ENCODE peak calls at places on chromosomes 2 and 18, in seven cellular contexts. X is upper lobe of left lung; D is epithelial cell of esophagus; L is neural crest cell; C is CD4-positive, alpha-beta T cell; U is fibroblast of lung; R is cardiac fibroblast. N is an unnamed sample.

GRCh38 chr2:129799036-129799958 is 180.2 kb upstream of the RAB6C start:
- DNase-seq in X (no peak), D (no peak), L (no peak), C (no peak), U (no peak), R (no peak), N (no peak)

GRCh38 chr2:190379249-190379964 is 28.7 kb upstream of the MFSD6 start:
- DNase-seq in X (no peak), D (no peak), L (no peak), C (no peak), U (peak; percentile 81), R (peak; percentile 86), N (peak; percentile 74)

GRCh38 chr2:118197011-118197695 is 108.9 kb downstream of the INSIG2 start:
- DNase-seq in X (no peak), D (peak; percentile 23), L (no peak), C (no peak), U (peak; percentile 6), R (peak; percentile 27), N (no peak)

GRCh38 chr2:208366215-208367132 is 40.1 kb upstream of the PTH2R start:
- DNase-seq in X (no peak), D (no peak), L (no peak), C (no peak), U (no peak), R (no peak), N (no peak)

GRCh38 chr2:153532160-153532559 is 53.6 kb upstream of the RPRM start:
- DNase-seq in X (no peak), D (no peak), L (no peak), C (no peak), U (no peak), R (no peak), N (no peak)

GRCh38 chr2:28567076-28567471 is 71.2 kb downstream of the PLB1 start:
- DNase-seq in X (peak; percentile 57), D (no peak), L (no peak), C (no peak), U (no peak), R (no peak), N (no peak)

GRCh38 chr2:207490441-207490840 is 39.3 kb upstream of the CREB1 start:
- DNase-seq in X (no peak), D (peak; percentile 46), L (no peak), C (no peak), U (no peak), R (no peak), N (no peak)

GRCh38 chr18:76399613-76400391 is 95.2 kb downstream of the ZNF516 start:
- DNase-seq in X (no peak), D (no peak), L (no peak), C (no peak), U (no peak), R (no peak), N (no peak)

GRCh38 chr18:24111936-24112335 is 26.9 kb upstream of the CABYR start:
- DNase-seq in X (no peak), D (no peak), L (no peak), C (no peak), U (no peak), R (no peak), N (no peak)

GRCh38 chr2:57552885-57553284 is 493.7 kb upstream of the VRK2 start:
- DNase-seq in X (no peak), D (no peak), L (no peak), C (no peak), U (no peak), R (no peak), N (no peak)

GRCh38 chr2:113216321-113216720 is 42.5 kb downstream of the PSD4 start:
- DNase-seq in X (no peak), D (no peak), L (no peak), C (no peak), U (no peak), R (no peak), N (no peak)

GRCh38 chr2:86297382-86298147 is 39.9 kb downstream of the REEP1 start:
- DNase-seq in X (no peak), D (peak; percentile 25), L (no peak), C (no peak), U (no peak), R (peak; percentile 9), N (no peak)
- TF ChIP-seq CTCF in X (no peak), D (no peak), L (no peak), C (no peak), U (no peak), R (peak; percentile 19), N (peak; percentile 17)

DNA sequence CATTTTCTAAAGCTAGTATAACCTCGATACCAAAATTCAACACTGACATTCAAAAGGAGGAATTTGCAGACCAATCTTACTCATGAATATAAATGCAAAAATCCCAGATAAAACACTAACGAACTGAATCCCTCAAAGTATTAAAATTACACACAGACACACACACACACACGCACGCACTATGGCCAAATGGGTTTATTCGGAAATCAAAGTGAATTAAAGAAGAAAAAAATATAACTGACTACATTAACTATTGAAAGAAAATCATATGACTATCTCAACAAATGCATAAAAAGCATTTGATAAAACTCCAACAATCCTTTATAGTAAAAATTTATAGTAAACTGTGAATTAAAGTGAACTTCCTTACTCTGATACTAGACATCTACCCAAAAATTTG is 97.9 kb upstream of the HNRNPA3 start:
- DNase-seq in X (no peak), D (no peak), L (no peak), C (no peak), U (no peak), R (no peak), N (no peak)
- TF ChIP-seq CTCF in X (no peak), D (no peak), L (no peak), C (no peak), U (no peak), R (no peak), N (no peak)

GRCh38 chr2:191759650-191760049 is 81.7 kb downstream of the NABP1 start:
- DNase-seq in X (no peak), D (no peak), L (no peak), C (no peak), U (no peak), R (no peak), N (no peak)

GRCh38 chr2:191759200-191759507 is 81.2 kb downstream of the NABP1 start:
- DNase-seq in X (no peak), D (no peak), L (no peak), C (no peak), U (no peak), R (no peak), N (no peak)

GRCh38 chr2:191756753-191757152 is 78.8 kb downstream of the NABP1 start:
- DNase-seq in X (no peak), D (no peak), L (no peak), C (no peak), U (peak; percentile 15), R (no peak), N (no peak)

GRCh38 chr2:191757256-191757655 is 79.3 kb downstream of the NABP1 start:
- DNase-seq in X (no peak), D (no peak), L (no peak), C (no peak), U (no peak), R (no peak), N (no peak)

DNA sequence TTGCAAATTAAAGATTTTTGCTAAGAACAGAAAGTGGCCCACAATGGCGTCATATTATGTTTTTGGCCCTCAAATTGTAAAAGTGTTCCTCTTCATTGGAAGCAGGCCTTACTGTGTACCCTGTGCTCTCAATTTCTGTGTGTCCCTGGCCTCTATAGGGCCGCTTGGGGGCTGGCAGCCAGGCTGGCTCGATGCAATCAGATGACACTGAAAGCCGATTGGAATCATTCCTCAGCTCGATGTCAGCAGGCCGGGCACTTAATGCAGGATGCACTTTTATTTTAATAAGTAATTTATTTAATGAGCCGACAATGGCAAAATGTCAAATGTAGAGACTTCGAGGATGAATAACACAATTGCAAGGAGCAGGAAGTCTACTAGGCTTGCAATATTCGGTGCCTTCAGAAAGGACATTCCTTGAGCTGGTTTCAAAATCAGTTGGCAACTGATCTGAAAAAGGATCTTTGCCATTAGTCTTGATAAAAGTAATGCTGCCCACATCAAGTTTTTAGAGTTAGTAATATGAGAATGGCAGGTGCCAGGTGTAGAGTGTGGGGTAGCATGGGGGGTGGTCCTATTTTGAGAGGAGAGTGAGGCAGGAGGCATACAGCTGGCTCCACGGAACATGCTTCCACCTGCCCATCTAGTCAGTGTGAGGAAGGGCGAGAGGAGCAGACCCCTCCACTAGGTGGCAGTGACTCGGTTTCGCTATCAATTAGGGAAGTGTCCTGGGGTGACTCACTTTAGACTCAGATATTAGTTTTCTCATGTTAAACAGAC is 80.7 kb downstream of the NABP1 start:
- DNase-seq in X (peak; percentile 21), D (peak; percentile 89), L (peak; percentile 14), C (peak; percentile 31), U (peak; percentile 57), R (peak; percentile 59), N (no peak)
- TF ChIP-seq CTCF in X (peak; percentile 39), D (peak; percentile 91), L (peak; percentile 67), C (peak; percentile 68), U (peak; percentile 28), R (peak; percentile 69), N (peak; percentile 73)

DNA sequence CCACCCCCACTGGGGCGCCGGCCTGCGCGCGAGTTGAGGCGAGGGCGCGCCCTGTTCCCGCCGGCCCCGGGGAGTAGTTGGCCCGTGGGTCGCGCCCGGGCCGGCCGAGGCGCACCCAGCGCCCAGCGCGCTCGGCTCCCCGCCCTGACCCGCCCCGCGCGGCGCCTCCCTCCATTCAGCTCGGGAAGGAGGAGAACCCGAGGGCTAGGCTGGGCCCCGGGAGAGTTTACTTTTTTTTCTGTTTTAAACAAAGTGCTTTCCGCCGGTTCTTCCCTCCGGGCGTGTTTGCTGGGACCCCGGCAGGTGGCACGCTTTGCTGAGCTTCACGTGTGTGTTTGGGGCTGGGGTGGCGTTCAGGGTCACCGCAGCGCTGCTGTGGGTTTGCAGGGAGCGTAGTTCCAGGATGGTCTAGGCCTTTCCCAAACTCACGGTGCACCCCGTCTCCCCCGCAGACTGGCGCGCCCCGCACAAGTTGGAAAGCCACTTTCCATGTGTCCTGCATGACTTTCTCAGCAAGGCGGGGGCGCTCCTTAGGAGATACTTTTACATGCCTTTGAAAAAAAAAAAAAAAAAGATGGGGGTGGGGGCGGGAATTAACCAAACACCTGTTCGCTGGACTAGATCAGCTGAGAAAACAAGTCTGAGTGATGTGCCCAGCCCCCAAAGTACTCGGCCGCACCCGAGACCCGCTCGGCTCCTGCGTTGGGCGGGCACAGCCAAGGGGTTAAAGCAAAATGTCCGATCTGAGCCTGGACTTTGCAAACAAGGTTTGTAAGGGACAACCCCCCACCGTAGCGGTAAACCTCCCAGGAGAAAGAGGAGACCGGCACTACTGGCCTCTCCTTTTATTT is 829 bp downstream of the ITGA6 start:
- DNase-seq in X (peak; percentile 92), D (no peak), L (peak; percentile 29), C (peak; percentile 51), U (peak; percentile 18), R (peak; percentile 8), N (no peak)
- TF ChIP-seq CTCF in X (no peak), D (no peak), L (no peak), C (peak; percentile 51), U (no peak), R (no peak), N (peak; percentile 25)

GRCh38 chr2:206232287-206233035 is 42.0 kb upstream of the ZDBF2 start:
- DNase-seq in X (no peak), D (no peak), L (no peak), C (no peak), U (no peak), R (no peak), N (no peak)
- TF ChIP-seq CTCF in X (no peak), D (peak; percentile 6), L (no peak), C (no peak), U (no peak), R (no peak), N (no peak)